ENCODE peak calls at places on chromosomes 7 and 10, in ten cellular contexts. J is stimulated activated effector memory CD8-positive, alpha-beta T cell treated with anti-CD3 and anti-CD28 coated beads, Interleukin-12 subunit alpha, Interleukin-12 subunit beta, amount 100 ng/mL, for 72 hours; D is ACHN; S is NCI-H146; U is IMR-90; I is NCI-H2081; B is cardiac septum; R is activated T-cell treated with anti-CD3 and anti-CD28 coated beads for 4 hours; N is activated CD8-positive, alpha-beta memory T cell treated with anti-CD3 and anti-CD28 coated beads, Interleukin-2, amount 50 U/mL, for 48 hours; C is amniotic stem cell. G is an unnamed sample.

GRCh38 chr7:89085580-89085979 is 290.0 kb upstream of the TEX47 start:
- DNase-seq in I (no peak), S (no peak), U (no peak), R (no peak), D (no peak), B (no peak), C (no peak), N (no peak), J (no peak), G (no peak)

GRCh38 chr10:122999347-122999746 is 9.2 kb downstream of the IKZF5 start:
- DNase-seq in B (no peak), I (no peak), D (no peak), J (no peak), R (no peak), U (no peak), N (no peak), S (peak), C (no peak), G (no peak)

GRCh38 chr10:30573714-30574422 is 55.7 kb downstream of the LYZL2 start:
- DNase-seq in I (no peak), R (no peak), J (no peak), U (no peak), B (no peak), D (no peak), C (no peak), S (no peak), N (no peak), G (no peak)

GRCh38 chr10:72846225-72846624 is 47.3 kb upstream of the OIT3 start:
- DNase-seq in D (peak), C (no peak), I (no peak), J (no peak), N (no peak), S (no peak), U (peak), B (no peak), R (no peak), G (peak)

GRCh38 chr7:47596502-47597202 is 14.7 kb upstream of the TNS3 start:
- DNase-seq in N (no peak), D (peak), U (no peak), J (no peak), I (no peak), C (no peak), R (no peak), S (no peak), B (no peak), G (no peak)

GRCh38 chr7:113086431-113086888 is at the start of gene GPR85:
- DNase-seq in D (peak), N (peak), S (peak), C (peak), R (no peak), I (peak), B (no peak), J (peak), U (peak), G (peak)

GRCh38 chr10:133087679-133088523 is at the start of gene ADGRA1:
- DNase-seq in R (no peak), J (no peak), C (no peak), D (no peak), S (peak), I (no peak), U (no peak), N (no peak), B (no peak), G (no peak)

GRCh38 chr10:6838118-6838517 is 258.0 kb upstream of the PRKCQ start:
- DNase-seq in C (no peak), D (peak), N (no peak), S (peak), U (no peak), B (no peak), J (no peak), R (no peak), I (no peak), G (no peak)